ENCODE peak calls at places on chromosomes 5 and 9, in four cellular contexts. One of them, this sample, is unnamed.

GRCh38 chr5:1594336-1595106 is 70.8 kb upstream of the LPCAT1 start:
- DNase-seq in OCI-LY7: no peak
- DNase-seq in thyroid gland: peak
- DNase-seq in tibial artery: peak
- DNase-seq in this sample: peak

GRCh38 chr9:79757906-79758669 is 186.3 kb downstream of the TLE4 start:
- DNase-seq in OCI-LY7: peak
- DNase-seq in tibial artery: no peak
- DNase-seq in thyroid gland: no peak
- DNase-seq in this sample: peak

GRCh38 chr9:18009902-18010301 is 431.0 kb downstream of the SH3GL2 start:
- DNase-seq in OCI-LY7: no peak
- DNase-seq in thyroid gland: no peak
- DNase-seq in tibial artery: no peak
- DNase-seq in this sample: no peak

GRCh38 chr5:136042665-136043121 is 13.9 kb downstream of the TGFBI start:
- DNase-seq in thyroid gland: no peak
- DNase-seq in tibial artery: no peak
- DNase-seq in OCI-LY7: peak
- DNase-seq in this sample: no peak

GRCh38 chr9:16627967-16628366 is 242.5 kb downstream of the BNC2 start:
- DNase-seq in OCI-LY7: no peak
- DNase-seq in thyroid gland: no peak
- DNase-seq in tibial artery: peak
- DNase-seq in this sample: peak

GRCh38 chr5:174608631-174609097 is 115.7 kb upstream of the MSX2 start:
- DNase-seq in thyroid gland: peak
- DNase-seq in tibial artery: peak
- DNase-seq in OCI-LY7: no peak
- DNase-seq in this sample: no peak

GRCh38 chr5:36939969-36940858 is 63.6 kb downstream of the NIPBL start:
- DNase-seq in OCI-LY7: no peak
- DNase-seq in thyroid gland: no peak
- DNase-seq in tibial artery: no peak
- DNase-seq in this sample: peak

GRCh38 chr5:138639326-138639725 is 64.1 kb upstream of the HSPA9 start:
- DNase-seq in OCI-LY7: no peak
- DNase-seq in thyroid gland: no peak
- DNase-seq in tibial artery: no peak
- DNase-seq in this sample: no peak

GRCh38 chr9:6827370-6827949 is 69.7 kb downstream of the KDM4C start:
- DNase-seq in OCI-LY7: peak
- DNase-seq in thyroid gland: no peak
- DNase-seq in tibial artery: no peak
- DNase-seq in this sample: peak

GRCh38 chr5:150208187-150209015 is 18.5 kb downstream of the SLC6A7 start:
- DNase-seq in OCI-LY7: no peak
- DNase-seq in thyroid gland: no peak
- DNase-seq in tibial artery: no peak
- DNase-seq in this sample: peak

GRCh38 chr5:10666531-10667305 is 94.3 kb downstream of the DAP start:
- DNase-seq in thyroid gland: no peak
- DNase-seq in tibial artery: no peak
- DNase-seq in OCI-LY7: no peak
- DNase-seq in this sample: no peak

GRCh38 chr9:112446080-112446479 is 40.5 kb upstream of the KIAA1958 start:
- DNase-seq in tibial artery: no peak
- DNase-seq in OCI-LY7: no peak
- DNase-seq in thyroid gland: no peak
- DNase-seq in this sample: no peak

GRCh38 chr5:102818345-102818744 is 63.2 kb downstream of the PAM start:
- DNase-seq in OCI-LY7: no peak
- DNase-seq in tibial artery: no peak
- DNase-seq in thyroid gland: no peak
- DNase-seq in this sample: no peak

GRCh38 chr5:36689225-36689624 is 82.8 kb downstream of the SLC1A3 start:
- DNase-seq in thyroid gland: no peak
- DNase-seq in tibial artery: no peak
- DNase-seq in OCI-LY7: no peak
- DNase-seq in this sample: no peak

GRCh38 chr9:4237748-4238511 is 61.9 kb downstream of the GLIS3 start:
- DNase-seq in thyroid gland: no peak
- DNase-seq in tibial artery: peak
- DNase-seq in OCI-LY7: no peak
- DNase-seq in this sample: peak

GRCh38 chr5:116046823-116047222 is 14.6 kb downstream of the ARL14EPL start:
- DNase-seq in OCI-LY7: no peak
- DNase-seq in tibial artery: no peak
- DNase-seq in thyroid gland: no peak
- DNase-seq in this sample: no peak

GRCh38 chr5:102975040-102975439 is 144.9 kb downstream of the GIN1 start:
- DNase-seq in OCI-LY7: no peak
- DNase-seq in tibial artery: no peak
- DNase-seq in thyroid gland: no peak
- DNase-seq in this sample: peak

GRCh38 chr5:81756016-81756415 is 5.1 kb upstream of the SSBP2 start:
- DNase-seq in thyroid gland: peak
- DNase-seq in tibial artery: no peak
- DNase-seq in OCI-LY7: no peak
- DNase-seq in this sample: peak

GRCh38 chr9:129702563-129702962 is 37.1 kb downstream of the PRRX2 start:
- DNase-seq in tibial artery: peak
- DNase-seq in OCI-LY7: no peak
- DNase-seq in thyroid gland: no peak
- DNase-seq in this sample: peak

GRCh38 chr9:90523953-90524352 is 118.7 kb downstream of the DIRAS2 start:
- DNase-seq in tibial artery: no peak
- DNase-seq in thyroid gland: peak
- DNase-seq in OCI-LY7: no peak
- DNase-seq in this sample: no peak

GRCh38 chr5:138601444-138601843 is 26.2 kb upstream of the HSPA9 start:
- DNase-seq in OCI-LY7: no peak
- DNase-seq in thyroid gland: peak
- DNase-seq in tibial artery: no peak
- DNase-seq in this sample: peak

GRCh38 chr9:34898846-34899245 is 59.2 kb upstream of the PHF24 start:
- DNase-seq in OCI-LY7: no peak
- DNase-seq in thyroid gland: no peak
- DNase-seq in tibial artery: no peak
- DNase-seq in this sample: no peak

GRCh38 chr5:76256116-76256889 is 146.8 kb upstream of the IQGAP2 start:
- DNase-seq in tibial artery: peak
- DNase-seq in thyroid gland: peak
- DNase-seq in OCI-LY7: peak
- DNase-seq in this sample: peak

GRCh38 chr5:139635606-139636206 is 12.4 kb upstream of the CXXC5 start:
- DNase-seq in tibial artery: peak
- DNase-seq in OCI-LY7: peak
- DNase-seq in thyroid gland: peak
- DNase-seq in this sample: peak

GRCh38 chr9:134057311-134057665 is 10.5 kb downstream of the BRD3 start:
- DNase-seq in OCI-LY7: no peak
- DNase-seq in tibial artery: peak
- DNase-seq in thyroid gland: no peak
- DNase-seq in this sample: no peak

GRCh38 chr9:23824241-23825142 is 1.5 kb downstream of the ELAVL2 start:
- DNase-seq in OCI-LY7: no peak
- DNase-seq in tibial artery: no peak
- DNase-seq in thyroid gland: peak
- DNase-seq in this sample: no peak

GRCh38 chr5:127292030-127292735 is 1.6 kb downstream of the MEGF10 start:
- DNase-seq in OCI-LY7: no peak
- DNase-seq in thyroid gland: no peak
- DNase-seq in tibial artery: no peak
- DNase-seq in this sample: no peak

GRCh38 chr5:622359-622758 is 10.2 kb downstream of the CEP72 start:
- DNase-seq in OCI-LY7: no peak
- DNase-seq in tibial artery: no peak
- DNase-seq in thyroid gland: no peak
- DNase-seq in this sample: no peak

GRCh38 chr5:30099634-30100033 is 1093.9 kb upstream of the CDH6 start:
- DNase-seq in OCI-LY7: no peak
- DNase-seq in thyroid gland: no peak
- DNase-seq in tibial artery: no peak
- DNase-seq in this sample: peak

DNA sequence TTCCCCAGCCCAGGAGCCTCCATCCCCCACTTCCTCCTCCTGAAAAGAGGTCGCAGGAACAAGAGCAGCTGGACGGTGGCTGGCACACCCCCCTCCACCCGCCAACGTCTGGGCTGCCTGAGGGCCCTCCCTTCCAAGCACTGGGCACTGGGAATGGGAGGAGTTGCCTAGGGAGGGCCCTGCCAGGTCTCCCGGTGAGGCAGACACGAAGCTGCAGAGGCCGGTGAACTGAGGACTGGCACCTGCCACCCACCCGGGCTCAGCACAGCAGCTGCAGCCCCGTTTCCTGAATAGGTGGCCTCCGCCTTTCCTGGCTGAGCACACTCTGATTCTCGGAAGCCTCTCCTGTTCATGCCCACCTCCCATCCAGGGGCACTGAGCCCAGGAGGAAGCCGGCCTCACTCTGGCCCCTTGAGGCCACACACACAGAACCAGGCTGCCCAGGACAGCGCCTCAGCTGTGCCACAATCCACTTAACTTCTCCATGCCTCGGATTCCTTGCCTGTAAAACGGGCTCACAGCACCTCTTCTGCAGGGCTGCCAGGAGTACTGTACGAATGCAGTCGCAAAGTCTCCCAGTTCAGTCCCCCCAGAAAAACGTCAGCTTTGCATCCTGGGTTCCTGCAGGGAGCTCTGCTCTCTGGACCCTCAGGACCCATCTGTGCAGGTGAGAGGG is 1.3 kb downstream of the NPDC1 start:
- DNase-seq in OCI-LY7: no peak
- DNase-seq in tibial artery: no peak
- DNase-seq in thyroid gland: no peak
- DNase-seq in this sample: no peak
- H3K4me3 ChIP-seq in OCI-LY7: no peak
- H3K4me3 ChIP-seq in tibial artery: peak
- H3K4me3 ChIP-seq in thyroid gland: no peak
- H3K4me3 ChIP-seq in this sample: peak

GRCh38 chr9:116152941-116153764 is 438 bp upstream of the PAPPA start:
- DNase-seq in OCI-LY7: no peak
- DNase-seq in tibial artery: peak
- DNase-seq in thyroid gland: no peak
- DNase-seq in this sample: peak

GRCh38 chr9:116154976-116155699 is 1.5 kb downstream of the PAPPA start:
- DNase-seq in tibial artery: peak
- DNase-seq in OCI-LY7: no peak
- DNase-seq in thyroid gland: no peak
- DNase-seq in this sample: peak

GRCh38 chr9:116152390-116152789 is 1.2 kb upstream of the PAPPA start:
- DNase-seq in thyroid gland: no peak
- DNase-seq in tibial artery: no peak
- DNase-seq in OCI-LY7: no peak
- DNase-seq in this sample: no peak

GRCh38 chr9:116154334-116154975 is 864 bp downstream of the PAPPA start:
- DNase-seq in thyroid gland: peak
- DNase-seq in OCI-LY7: no peak
- DNase-seq in tibial artery: no peak
- DNase-seq in this sample: peak

GRCh38 chr9:116153765-116154333 is at the start of gene PAPPA:
- DNase-seq in OCI-LY7: no peak
- DNase-seq in tibial artery: no peak
- DNase-seq in thyroid gland: no peak
- DNase-seq in this sample: no peak
- H3K4me3 ChIP-seq in OCI-LY7: no peak
- H3K4me3 ChIP-seq in tibial artery: peak
- H3K4me3 ChIP-seq in thyroid gland: no peak
- H3K4me3 ChIP-seq in this sample: peak

GRCh38 chr5:172642926-172643325 is 1.9 kb downstream of the NEURL1B start:
- DNase-seq in thyroid gland: peak
- DNase-seq in OCI-LY7: no peak
- DNase-seq in tibial artery: no peak
- DNase-seq in this sample: no peak
- H3K4me3 ChIP-seq in thyroid gland: no peak
- H3K4me3 ChIP-seq in OCI-LY7: no peak
- H3K4me3 ChIP-seq in tibial artery: peak
- H3K4me3 ChIP-seq in this sample: no peak

GRCh38 chr5:77638204-77638762 is at the start of gene OTP:
- DNase-seq in OCI-LY7: no peak
- DNase-seq in tibial artery: no peak
- DNase-seq in thyroid gland: no peak
- DNase-seq in this sample: no peak

GRCh38 chr5:77637170-77638074 is 1.1 kb downstream of the OTP start:
- DNase-seq in tibial artery: no peak
- DNase-seq in thyroid gland: no peak
- DNase-seq in OCI-LY7: no peak
- DNase-seq in this sample: no peak

GRCh38 chr5:77636423-77637169 is 1.9 kb downstream of the OTP start:
- DNase-seq in tibial artery: no peak
- DNase-seq in OCI-LY7: no peak
- DNase-seq in thyroid gland: no peak
- DNase-seq in this sample: no peak

GRCh38 chr5:77635073-77635472 is 3.4 kb downstream of the OTP start:
- DNase-seq in tibial artery: no peak
- DNase-seq in thyroid gland: no peak
- DNase-seq in OCI-LY7: no peak
- DNase-seq in this sample: no peak

GRCh38 chr5:77635617-77636422 is 2.7 kb downstream of the OTP start:
- DNase-seq in tibial artery: no peak
- DNase-seq in OCI-LY7: no peak
- DNase-seq in thyroid gland: no peak
- DNase-seq in this sample: no peak
- H3K4me3 ChIP-seq in tibial artery: no peak
- H3K4me3 ChIP-seq in OCI-LY7: no peak
- H3K4me3 ChIP-seq in thyroid gland: no peak
- H3K4me3 ChIP-seq in this sample: no peak

GRCh38 chr5:35357973-35358372 is 127.7 kb upstream of the PRLR start:
- DNase-seq in tibial artery: no peak
- DNase-seq in OCI-LY7: no peak
- DNase-seq in thyroid gland: no peak
- DNase-seq in this sample: no peak

GRCh38 chr5:35360671-35361070 is 130.4 kb upstream of the PRLR start:
- DNase-seq in tibial artery: no peak
- DNase-seq in OCI-LY7: no peak
- DNase-seq in thyroid gland: peak
- DNase-seq in this sample: no peak

GRCh38 chr5:35354751-35355150 is 124.5 kb upstream of the PRLR start:
- DNase-seq in tibial artery: no peak
- DNase-seq in OCI-LY7: no peak
- DNase-seq in thyroid gland: no peak
- DNase-seq in this sample: no peak
- H3K4me3 ChIP-seq in tibial artery: no peak
- H3K4me3 ChIP-seq in OCI-LY7: no peak
- H3K4me3 ChIP-seq in thyroid gland: no peak
- H3K4me3 ChIP-seq in this sample: no peak

This sample was measured in fibroblast of pulmonary artery.